ENCODE peak calls at places on chromosomes 11 and 22, in nine cellular contexts. F, O, C, Q, X, W, E, Z and I are unnamed samples.
A peak's percentile ranks its signal among the peaks of the same experiment; 100 is the strongest.

GRCh38 chr11:19428206-19429001 is 187.7 kb upstream of the E2F8 start:
- DNase-seq in F (no peak), O (no peak), C (no peak), Q (peak; percentile 50), X (no peak), W (no peak), E (no peak), Z (no peak), I (no peak)

GRCh38 chr11:71402878-71403277 is 45.3 kb downstream of the DHCR7 start:
- DNase-seq in F (no peak), O (no peak), C (no peak), Q (no peak), X (no peak), W (no peak), E (no peak), Z (no peak), I (no peak)

GRCh38 chr11:16778876-16779275 is 40.4 kb downstream of the C11orf58 start:
- DNase-seq in F (no peak), O (peak; percentile 40), C (no peak), Q (no peak), X (no peak), W (no peak), E (no peak), Z (no peak), I (no peak)

GRCh38 chr11:19242184-19242932 is 1.6 kb upstream of the E2F8 start:
- DNase-seq in F (no peak), O (no peak), C (no peak), Q (peak; percentile 12), X (no peak), W (no peak), E (no peak), Z (no peak), I (no peak)

GRCh38 chr11:35815556-35816315 is 128.1 kb upstream of the LDLRAD3 start:
- DNase-seq in F (no peak), O (no peak), C (no peak), Q (no peak), X (peak; percentile 25), W (no peak), E (no peak), Z (peak; percentile 32), I (no peak)

GRCh38 chr11:77842451-77843121 is 21.6 kb downstream of the AAMDC start:
- DNase-seq in F (no peak), O (no peak), C (no peak), Q (peak; percentile 58), X (no peak), W (no peak), E (peak; percentile 20), Z (no peak), I (no peak)

GRCh38 chr11:12746593-12747097 is 72.4 kb downstream of the TEAD1 start:
- DNase-seq in F (peak; percentile 55), O (no peak), C (peak; percentile 95), Q (no peak), X (peak; percentile 87), W (peak; percentile 56), E (peak; percentile 92), Z (no peak), I (no peak)

GRCh38 chr11:66242085-66242765 is 26.2 kb upstream of the RAB1B start:
- DNase-seq in F (no peak), O (no peak), C (peak; percentile 64), Q (no peak), X (no peak), W (no peak), E (no peak), Z (no peak), I (no peak)

GRCh38 chr11:134120143-134120850 is 51.4 kb downstream of the JAM3 start:
- DNase-seq in F (peak; percentile 43), O (no peak), C (peak; percentile 70), Q (peak; percentile 74), X (peak; percentile 54), W (no peak), E (peak; percentile 97), Z (peak; percentile 71), I (no peak)

GRCh38 chr22:33889748-33890147 is 30.5 kb downstream of the LARGE1 start:
- DNase-seq in F (no peak), O (no peak), C (no peak), Q (no peak), X (no peak), W (no peak), E (no peak), Z (no peak), I (no peak)

GRCh38 chr11:12182650-12183511 is 72.5 kb downstream of the MICAL2 start:
- DNase-seq in F (no peak), O (no peak), C (peak; percentile 82), Q (peak; percentile 89), X (no peak), W (no peak), E (peak; percentile 99), Z (no peak), I (no peak)

GRCh38 chr22:50676661-50677492 is 4.3 kb downstream of the SHANK3 start:
- DNase-seq in F (no peak), O (no peak), C (peak; percentile 11), Q (no peak), X (no peak), W (no peak), E (no peak), Z (no peak), I (no peak)
- H3K4me3 ChIP-seq in F (peak overlapping the region; percentile 69), O (peak overlapping the region; percentile 51), C (no peak overlapping the region), Q (peak overlapping the region; percentile 74), X (peak overlapping the region; percentile 35), W (peak overlapping the region; percentile 58), E (no peak overlapping the region), Z (no peak overlapping the region), I (peak overlapping the region; percentile 59)

GRCh38 chr11:61071208-61071681 is 31.0 kb upstream of the CD5 start:
- DNase-seq in F (no peak), O (no peak), C (no peak), Q (no peak), X (no peak), W (no peak), E (no peak), Z (no peak), I (no peak)

GRCh38 chr11:61072316-61073109 is 29.8 kb upstream of the CD5 start:
- DNase-seq in F (no peak), O (no peak), C (peak; percentile 50), Q (no peak), X (no peak), W (no peak), E (no peak), Z (no peak), I (no peak)

GRCh38 chr11:61069427-61069826 is 32.9 kb upstream of the CD5 start:
- DNase-seq in F (no peak), O (no peak), C (no peak), Q (no peak), X (no peak), W (no peak), E (no peak), Z (no peak), I (no peak)

GRCh38 chr11:61068581-61068980 is 33.7 kb upstream of the CD5 start:
- DNase-seq in F (no peak), O (no peak), C (no peak), Q (no peak), X (no peak), W (no peak), E (no peak), Z (no peak), I (no peak)

GRCh38 chr11:61071880-61072279 is 30.4 kb upstream of the CD5 start:
- DNase-seq in F (no peak), O (no peak), C (no peak), Q (no peak), X (no peak), W (no peak), E (no peak), Z (no peak), I (no peak)
- H3K27ac ChIP-seq in F (no peak overlapping the region), O (no peak overlapping the region), C (peak overlapping the region; percentile 95), Q (no peak overlapping the region), X (no peak overlapping the region), W (peak overlapping the region; percentile 57), E (no peak overlapping the region), Z (no peak overlapping the region), I (no peak overlapping the region)

GRCh38 chr11:3208272-3208671 is 10.3 kb downstream of the MRGPRG start:
- DNase-seq in F (no peak), O (peak; percentile 27), C (no peak), Q (no peak), X (no peak), W (no peak), E (no peak), Z (no peak), I (no peak)

GRCh38 chr11:3205261-3206127 is 13.1 kb downstream of the MRGPRG start:
- DNase-seq in F (no peak), O (no peak), C (no peak), Q (no peak), X (no peak), W (peak; percentile 19), E (peak; percentile 38), Z (no peak), I (no peak)

GRCh38 chr11:3206128-3206921 is 12.3 kb downstream of the MRGPRG start:
- DNase-seq in F (no peak), O (no peak), C (no peak), Q (no peak), X (no peak), W (peak; percentile 24), E (no peak), Z (no peak), I (no peak)

GRCh38 chr11:3206922-3207204 is 11.8 kb downstream of the MRGPRG start:
- DNase-seq in F (no peak), O (peak; percentile 2), C (no peak), Q (no peak), X (no peak), W (no peak), E (no peak), Z (no peak), I (no peak)

DNA sequence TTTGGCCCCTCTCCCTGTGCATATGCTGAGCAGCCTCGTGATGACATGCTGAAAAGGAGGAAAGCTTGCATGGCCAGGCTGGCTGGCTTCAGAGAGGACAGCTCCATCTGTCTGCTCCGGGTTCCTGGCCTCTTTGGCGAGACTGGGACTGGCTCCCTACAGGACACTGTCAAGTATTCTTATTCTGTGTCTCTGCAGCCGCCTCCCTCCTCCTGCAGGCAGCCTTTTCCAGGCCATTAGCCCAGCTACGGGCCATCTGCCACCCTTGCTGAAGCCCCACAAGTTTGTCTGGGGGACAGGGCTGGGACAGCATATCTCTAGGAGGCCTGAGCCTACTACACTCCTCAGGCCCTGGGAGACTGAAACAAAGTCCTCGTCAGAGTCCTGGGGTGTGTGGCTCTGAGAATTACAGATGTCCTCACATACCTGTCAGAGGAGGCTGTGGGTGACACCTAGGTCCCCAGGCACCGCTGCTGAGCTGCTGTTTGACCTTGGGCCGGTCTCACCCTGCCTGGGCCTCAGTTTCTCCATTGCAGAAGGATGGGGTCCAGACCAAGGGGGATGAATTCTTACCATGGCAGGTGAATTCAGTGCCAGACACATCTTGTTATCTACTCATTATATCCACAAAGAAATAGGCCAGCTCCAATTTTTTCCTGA is 11.0 kb downstream of the MRGPRG start:
- DNase-seq in F (no peak), O (peak; percentile 46), C (no peak), Q (no peak), X (no peak), W (peak; percentile 22), E (no peak), Z (no peak), I (no peak)
- TF ChIP-seq CTCF in F (no peak), O (no peak), C (no peak), Q (no peak), X (no peak), W (no peak), E (no peak), Z (no peak), I (no peak)

GRCh38 chr11:64607381-64608259 is 16.6 kb downstream of the SLC22A12 start:
- DNase-seq in F (peak; percentile 27), O (no peak), C (peak; percentile 72), Q (no peak), X (no peak), W (no peak), E (peak; percentile 4), Z (no peak), I (no peak)
- H3K4me3 ChIP-seq in F (peak overlapping the region; percentile 64), O (no peak overlapping the region), C (peak overlapping the region; percentile 21), Q (no peak overlapping the region), X (no peak overlapping the region), W (peak overlapping the region; percentile 19), E (no peak overlapping the region), Z (peak overlapping the region; percentile 37), I (no peak overlapping the region)